ENCODE peak calls at places on chromosome 16, in four cellular contexts. K is H9, W is mesendoderm, L is H1. B is an unnamed sample.

GRCh38 chr16:26859086-26859485 is 207.6 kb upstream of the C16orf82 start:
- DNase-seq in K (no peak), W (no peak), L (no peak), B (no peak)

GRCh38 chr16:48478418-48478817 is 93.2 kb upstream of the SIAH1 start:
- DNase-seq in K (no peak), W (peak), L (no peak), B (no peak)

GRCh38 chr16:77450790-77451487 is 16.1 kb upstream of the ADAMTS18 start:
- DNase-seq in K (no peak), W (no peak), L (no peak), B (no peak)

GRCh38 chr16:75086281-75086680 is 30.3 kb downstream of the LDHD start:
- DNase-seq in K (no peak), W (no peak), L (no peak), B (no peak)

GRCh38 chr16:66845080-66845410 is 831 bp downstream of the CA7 start:
- DNase-seq in K (no peak), W (no peak), L (no peak), B (no peak)

GRCh38 chr16:57473176-57473840 is 10.8 kb downstream of the POLR2C start:
- DNase-seq in K (peak), W (no peak), L (no peak), B (no peak)

GRCh38 chr16:49748322-49748721 is 107.6 kb downstream of the ZNF423 start:
- DNase-seq in K (no peak), W (no peak), L (no peak), B (no peak)

GRCh38 chr16:57316390-57317017 is 32.0 kb upstream of the PLLP start:
- DNase-seq in K (no peak), W (peak), L (no peak), B (peak)

GRCh38 chr16:65070831-65071230 is 51.0 kb downstream of the CDH11 start:
- DNase-seq in K (peak), W (peak), L (peak), B (peak)

GRCh38 chr16:67805718-67806427 is 487 bp downstream of the RANBP10 start:
- DNase-seq in K (no peak), W (no peak), L (no peak), B (no peak)

GRCh38 chr16:48321307-48322036 is 63.7 kb downstream of the SIAH1 start:
- DNase-seq in K (no peak), W (no peak), L (no peak), B (peak)

GRCh38 chr16:54052271-54052670 is 234.3 kb downstream of the IRX3 start:
- DNase-seq in K (no peak), W (no peak), L (no peak), B (no peak)

GRCh38 chr16:31284926-31285325 is 25.2 kb downstream of the ITGAM start:
- DNase-seq in K (no peak), W (no peak), L (no peak), B (no peak)

GRCh38 chr16:924063-924462 is 46.7 kb downstream of the LMF1 start:
- DNase-seq in K (no peak), W (no peak), L (no peak), B (no peak)

GRCh38 chr16:50183316-50183715 is 30.2 kb downstream of the TENT4B start:
- DNase-seq in K (no peak), W (no peak), L (no peak), B (peak)

GRCh38 chr16:77402118-77402517 is 32.7 kb downstream of the ADAMTS18 start:
- DNase-seq in K (no peak), W (no peak), L (no peak), B (no peak)

GRCh38 chr16:2473425-2473926 is 1.5 kb upstream of the TBC1D24 start:
- DNase-seq in K (peak), W (no peak), L (no peak), B (no peak)

GRCh38 chr16:50610331-50611262 is 62.4 kb downstream of the NKD1 start:
- DNase-seq in K (peak), W (peak), L (no peak), B (no peak)

GRCh38 chr16:81168406-81168805 is 70.1 kb upstream of the BCO1 start:
- DNase-seq in K (no peak), W (no peak), L (no peak), B (no peak)

GRCh38 chr16:30996324-30996999 is 11.5 kb downstream of the HSD3B7 start:
- DNase-seq in K (no peak), W (no peak), L (no peak), B (no peak)

GRCh38 chr16:56931253-56931768 is 631 bp upstream of the HERPUD1 start:
- DNase-seq in K (no peak), W (peak), L (no peak), B (no peak)

GRCh38 chr16:79401782-79402181 is 198.8 kb downstream of the MAF start:
- DNase-seq in K (no peak), W (no peak), L (no peak), B (no peak)

GRCh38 chr16:63422633-63423032 is 1386.4 kb upstream of the CDH8 start:
- DNase-seq in K (no peak), W (no peak), L (no peak), B (no peak)

DNA sequence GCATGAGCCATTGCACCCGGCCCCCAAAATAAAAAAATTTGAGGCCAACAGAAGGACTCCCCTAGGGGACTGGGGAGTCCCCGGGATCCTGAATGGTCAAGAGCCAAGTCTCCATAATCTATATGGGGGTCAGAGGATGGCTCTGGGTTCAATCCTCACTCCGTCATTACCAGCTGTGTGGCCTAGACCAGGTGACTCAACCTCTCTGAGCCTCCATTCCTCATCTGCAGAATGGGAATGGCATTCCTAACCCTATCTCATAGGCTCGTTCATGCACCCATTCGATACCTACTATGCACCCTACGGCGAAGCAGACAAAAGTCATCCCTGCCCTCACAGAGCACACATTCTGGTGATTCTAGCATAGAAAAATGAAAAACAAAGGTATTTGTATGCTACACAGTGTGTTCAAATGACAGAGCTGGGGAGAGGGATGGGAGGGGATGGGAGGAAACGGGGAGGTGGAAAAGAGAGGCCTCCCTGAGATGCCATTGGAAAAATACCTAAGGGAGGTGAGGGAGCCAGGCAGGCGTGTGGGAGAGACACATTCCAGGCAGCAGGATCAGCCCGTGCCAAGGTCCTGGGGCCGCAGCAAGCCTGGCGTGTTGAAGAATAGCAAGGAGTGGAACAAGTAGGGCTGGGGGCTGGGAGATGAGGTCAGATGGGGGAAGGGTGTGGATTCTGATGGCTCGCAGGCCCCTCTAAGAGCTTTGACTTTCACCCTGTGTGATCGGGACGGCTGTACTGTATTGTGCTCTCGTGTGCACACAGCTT is 71.2 kb downstream of the RMI2 start:
- DNase-seq in K (no peak), W (no peak), L (no peak), B (no peak)
- H4K5ac ChIP-seq in K (no peak), W (no peak), L (no peak), B (no peak)

DNA sequence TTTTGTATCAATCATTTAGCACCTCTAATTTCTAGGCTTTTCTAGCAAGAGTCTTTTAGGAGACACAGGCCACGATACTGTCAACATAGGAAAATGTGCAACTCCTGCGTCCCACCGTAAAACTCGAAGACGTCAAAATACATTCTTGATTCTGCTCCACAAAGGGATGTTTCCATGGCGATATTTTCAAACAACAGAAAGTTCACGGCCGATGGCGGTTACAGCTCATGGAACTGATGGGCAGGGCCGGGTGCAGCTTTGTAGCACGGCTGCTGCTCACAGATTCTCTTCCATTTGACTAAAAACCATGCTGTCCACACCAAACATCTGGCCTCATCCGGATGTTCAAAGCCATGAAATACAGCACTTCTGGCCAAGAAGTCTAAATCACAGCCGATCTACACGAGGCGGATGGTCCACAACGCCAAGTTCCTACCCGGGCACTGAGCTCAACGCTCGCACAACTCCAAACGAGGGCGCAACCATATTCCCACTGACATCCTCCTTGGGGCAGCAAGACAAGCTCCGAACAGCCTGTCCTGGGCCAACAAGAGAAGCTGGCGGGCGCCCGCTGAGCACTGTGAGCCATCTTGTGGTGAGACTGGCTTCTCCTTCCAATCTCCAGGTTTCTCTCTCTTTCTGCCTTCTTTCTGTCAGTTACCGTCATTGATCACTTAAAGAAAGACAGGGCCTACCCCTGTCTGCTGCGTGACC is 79.8 kb downstream of the ZNF778 start:
- DNase-seq in K (no peak), W (no peak), L (no peak), B (no peak)
- H3K23ac ChIP-seq in K (no peak), W (peak), L (no peak), B (no peak)

GRCh38 chr16:71911121-71911520 is 15.8 kb downstream of the IST1 start:
- DNase-seq in K (no peak), W (no peak), L (no peak), B (no peak)

GRCh38 chr16:71916397-71916920 is 21.1 kb downstream of the IST1 start:
- DNase-seq in K (no peak), W (no peak), L (no peak), B (peak)

GRCh38 chr16:71915350-71915749 is 20.0 kb downstream of the IST1 start:
- DNase-seq in K (no peak), W (no peak), L (no peak), B (no peak)

GRCh38 chr16:71914802-71915201 is 19.5 kb downstream of the IST1 start:
- DNase-seq in K (no peak), W (no peak), L (no peak), B (no peak)

GRCh38 chr16:71912483-71912882 is 17.2 kb downstream of the IST1 start:
- DNase-seq in K (no peak), W (no peak), L (no peak), B (no peak)
- H3K4ac ChIP-seq in K (no peak), W (no peak), L (no peak), B (no peak)

GRCh38 chr16:71412270-71413160 is 29.3 kb downstream of the TLE7 start:
- DNase-seq in K (peak), W (peak), L (peak), B (peak)
- H4K5ac ChIP-seq in K (no peak), W (no peak), L (no peak), B (no peak)

B was measured in IMR-90.